ENCODE peak calls at places on chromosome 5, in five cellular contexts. E is retinal pigment epithelial cell, A is sigmoid colon, B is Panc1, F is HCT116. Q is an unnamed sample.

GRCh38 chr5:34656001-34656699 is at the start of gene RAI14:
- DNase-seq in E (no peak), A (peak), B (no peak), F (peak), Q (peak)

GRCh38 chr5:116418016-116418415 is 156.6 kb downstream of the SEMA6A start:
- DNase-seq in E (no peak), A (no peak), B (no peak), F (no peak), Q (no peak)

GRCh38 chr5:56168066-56168478 is 65.1 kb downstream of the ANKRD55 start:
- DNase-seq in E (no peak), A (no peak), B (no peak), F (no peak), Q (no peak)

GRCh38 chr5:39226100-39226451 is 6.7 kb upstream of the FYB1 start:
- DNase-seq in E (peak), A (no peak), B (no peak), F (no peak), Q (no peak)

GRCh38 chr5:6582507-6583048 is 50.3 kb downstream of the NSUN2 start:
- DNase-seq in E (no peak), A (no peak), B (no peak), F (no peak), Q (no peak)

GRCh38 chr5:96651047-96651446 is 11.1 kb upstream of the CAST start:
- DNase-seq in E (no peak), A (no peak), B (no peak), F (no peak), Q (no peak)

GRCh38 chr5:147750065-147750464 is 32.5 kb downstream of the JAKMIP2 start:
- DNase-seq in E (no peak), A (no peak), B (no peak), F (no peak), Q (no peak)

GRCh38 chr5:57495688-57496087 is 13.1 kb upstream of the ACTBL2 start:
- DNase-seq in E (no peak), A (no peak), B (no peak), F (no peak), Q (no peak)

DNA sequence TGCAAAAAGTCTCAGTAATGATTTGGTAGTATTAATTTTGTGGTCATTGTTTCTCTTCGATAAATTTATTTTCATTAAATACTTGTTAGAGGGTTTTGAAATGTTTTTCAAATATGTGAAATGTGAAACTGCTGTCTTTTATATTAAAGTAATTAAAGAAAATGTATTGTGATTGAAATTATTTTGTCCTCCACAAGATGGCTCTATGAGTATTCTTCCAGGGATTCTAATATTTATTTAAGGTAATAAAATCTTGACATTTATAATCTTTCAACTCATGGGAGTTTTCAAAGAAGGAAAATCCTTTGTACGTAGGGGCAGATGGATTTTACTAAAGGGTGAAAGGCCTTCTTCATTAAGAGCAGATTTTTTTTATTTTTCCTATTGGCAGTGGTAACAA is 19.3 kb downstream of the ISOC1 start:
- DNase-seq in E (no peak), A (no peak), B (no peak), F (no peak), Q (no peak)
- TF ChIP-seq CTCF in E (peak), A (no peak), B (peak), F (peak), Q (no peak)

GRCh38 chr5:143687604-143688003 is 124.4 kb upstream of the HMHB1 start:
- DNase-seq in E (no peak), A (no peak), B (no peak), F (no peak), Q (no peak)

GRCh38 chr5:143682788-143683419 is 129.1 kb upstream of the HMHB1 start:
- DNase-seq in E (peak), A (no peak), B (no peak), F (no peak), Q (no peak)

GRCh38 chr5:143683459-143683858 is 128.5 kb upstream of the HMHB1 start:
- DNase-seq in E (no peak), A (no peak), B (peak), F (no peak), Q (no peak)

GRCh38 chr5:143682221-143682620 is 129.7 kb upstream of the HMHB1 start:
- DNase-seq in E (peak), A (no peak), B (no peak), F (no peak), Q (no peak)

GRCh38 chr5:143685416-143685815 is 126.5 kb upstream of the HMHB1 start:
- DNase-seq in E (no peak), A (no peak), B (no peak), F (no peak), Q (no peak)
- TF ChIP-seq CTCF in E (peak), A (no peak), B (peak), F (peak), Q (peak)

DNA sequence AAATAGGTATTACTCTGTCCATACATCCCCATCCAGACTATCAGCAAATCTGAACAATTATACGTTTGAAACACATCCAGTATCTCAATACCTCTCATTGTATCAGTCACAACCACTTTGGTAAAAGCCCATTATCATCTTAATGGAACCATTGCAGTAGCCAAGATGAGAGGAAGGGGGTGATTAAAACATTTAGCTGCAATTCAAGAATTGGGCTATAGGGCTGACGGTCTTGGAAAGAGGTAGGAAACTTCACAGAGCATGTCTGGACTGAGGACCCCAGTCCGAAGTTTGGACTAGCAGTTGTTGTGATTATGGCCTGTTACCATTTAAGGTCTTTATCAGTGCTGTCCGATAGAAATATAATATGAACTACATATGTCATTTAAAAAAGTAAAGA is 8.6 kb downstream of the SLC12A2 start:
- DNase-seq in E (no peak), A (no peak), B (no peak), F (no peak), Q (no peak)
- TF ChIP-seq CTCF in E (no peak), A (no peak), B (no peak), F (no peak), Q (no peak)

GRCh38 chr5:142129447-142129846 is 20.9 kb downstream of the NDFIP1 start:
- DNase-seq in E (no peak), A (no peak), B (no peak), F (no peak), Q (no peak)

GRCh38 chr5:142122116-142122515 is 13.5 kb downstream of the NDFIP1 start:
- DNase-seq in E (no peak), A (no peak), B (no peak), F (no peak), Q (no peak)

GRCh38 chr5:142125378-142125777 is 16.8 kb downstream of the NDFIP1 start:
- DNase-seq in E (no peak), A (no peak), B (no peak), F (no peak), Q (no peak)

GRCh38 chr5:142128675-142129208 is 20.2 kb downstream of the NDFIP1 start:
- DNase-seq in E (no peak), A (no peak), B (no peak), F (no peak), Q (no peak)

GRCh38 chr5:142125963-142126362 is 17.4 kb downstream of the NDFIP1 start:
- DNase-seq in E (no peak), A (no peak), B (no peak), F (no peak), Q (no peak)
- TF ChIP-seq CTCF in E (no peak), A (no peak), B (no peak), F (no peak), Q (no peak)

GRCh38 chr5:53425598-53426516 is 54.6 kb upstream of the FST start:
- DNase-seq in E (no peak), A (no peak), B (no peak), F (peak), Q (peak)
- TF ChIP-seq CTCF in E (peak), A (no peak), B (peak), F (peak), Q (peak)

GRCh38 chr5:143350790-143351603 is 52.5 kb downstream of the NR3C1 start:
- DNase-seq in E (no peak), A (no peak), B (no peak), F (peak), Q (no peak)

GRCh38 chr5:143349127-143349526 is 54.4 kb downstream of the NR3C1 start:
- DNase-seq in E (no peak), A (no peak), B (no peak), F (no peak), Q (no peak)

GRCh38 chr5:143347698-143348344 is 55.7 kb downstream of the NR3C1 start:
- DNase-seq in E (no peak), A (no peak), B (no peak), F (no peak), Q (no peak)

GRCh38 chr5:143352691-143353090 is 50.8 kb downstream of the NR3C1 start:
- DNase-seq in E (no peak), A (no peak), B (no peak), F (no peak), Q (no peak)

GRCh38 chr5:143350341-143350740 is 53.1 kb downstream of the NR3C1 start:
- DNase-seq in E (no peak), A (no peak), B (no peak), F (no peak), Q (no peak)
- TF ChIP-seq CTCF in E (no peak), A (no peak), B (no peak), F (no peak), Q (no peak)

GRCh38 chr5:171226096-171226495 is 83.0 kb upstream of the TLX3 start:
- DNase-seq in E (no peak), A (no peak), B (no peak), F (no peak), Q (no peak)
- TF ChIP-seq CTCF in E (peak), A (no peak), B (peak), F (no peak), Q (no peak)

GRCh38 chr5:166046956-166047355 is 2244.5 kb upstream of the WWC1 start:
- DNase-seq in E (no peak), A (no peak), B (no peak), F (no peak), Q (no peak)
- TF ChIP-seq CTCF in E (no peak), A (no peak), B (no peak), F (no peak), Q (no peak)

GRCh38 chr5:141095263-141095641 is 837 bp downstream of the PCDHB2 start:
- DNase-seq in E (no peak), A (no peak), B (no peak), F (no peak), Q (no peak)

GRCh38 chr5:141101059-141101458 is 786 bp downstream of the PCDHB3 start:
- DNase-seq in E (no peak), A (no peak), B (no peak), F (no peak), Q (no peak)

GRCh38 chr5:141105350-141105749 is 5.1 kb downstream of the PCDHB3 start:
- DNase-seq in E (no peak), A (no peak), B (no peak), F (no peak), Q (no peak)

GRCh38 chr5:141094481-141095262 is at the start of gene PCDHB2:
- DNase-seq in E (no peak), A (no peak), B (no peak), F (no peak), Q (peak)

GRCh38 chr5:141100243-141100805 is at the start of gene PCDHB3:
- DNase-seq in E (no peak), A (no peak), B (no peak), F (peak), Q (no peak)
- TF ChIP-seq CTCF in E (peak), A (no peak), B (peak), F (peak), Q (peak)

GRCh38 chr5:115351356-115352195 is 55.1 kb upstream of the CCDC112 start:
- DNase-seq in E (no peak), A (no peak), B (no peak), F (no peak), Q (no peak)

GRCh38 chr5:115352571-115352970 is 56.1 kb upstream of the CCDC112 start:
- DNase-seq in E (no peak), A (no peak), B (no peak), F (no peak), Q (no peak)

GRCh38 chr5:115350892-115351291 is 54.4 kb upstream of the CCDC112 start:
- DNase-seq in E (no peak), A (no peak), B (no peak), F (no peak), Q (no peak)

GRCh38 chr5:115348175-115348574 is 51.7 kb upstream of the CCDC112 start:
- DNase-seq in E (no peak), A (no peak), B (no peak), F (no peak), Q (no peak)

DNA sequence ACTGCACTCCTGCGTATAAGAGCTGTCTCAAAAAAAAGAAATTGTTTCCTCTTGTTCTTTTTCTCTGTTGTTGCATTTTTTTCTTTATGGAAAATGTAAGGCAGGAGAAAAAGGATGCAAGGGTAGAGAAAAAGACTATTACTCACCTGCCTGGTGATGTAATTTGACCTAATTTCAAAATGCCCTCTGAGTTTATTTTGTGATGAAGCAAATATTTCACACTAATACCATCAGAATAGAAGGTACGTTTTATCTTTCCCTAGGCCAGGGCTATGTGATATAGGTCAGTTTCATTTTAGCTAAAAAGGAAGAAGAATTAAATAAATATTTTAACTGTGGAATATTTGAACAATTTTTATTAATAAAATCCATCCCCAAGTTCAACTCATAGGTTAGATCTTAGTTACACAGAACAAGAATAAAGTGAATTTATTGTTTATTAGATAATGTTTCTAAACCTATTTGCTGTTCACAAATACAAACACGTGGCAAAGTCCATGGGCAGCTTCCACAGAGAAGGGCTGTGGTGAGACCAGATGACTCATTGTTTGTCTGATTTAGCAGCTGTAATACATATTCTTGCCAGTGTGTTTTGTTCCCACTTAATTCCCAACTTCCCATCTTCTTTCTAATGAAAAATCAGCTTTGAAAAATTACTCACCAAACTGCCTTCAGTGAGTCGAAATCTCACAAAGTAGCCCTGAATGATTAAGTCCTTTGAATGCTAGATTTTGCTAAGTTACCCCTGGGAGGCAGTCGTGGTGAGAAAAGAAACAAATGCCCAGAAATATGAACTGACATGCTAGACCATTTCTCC is 52.8 kb upstream of the CCDC112 start:
- DNase-seq in E (peak), A (no peak), B (peak), F (peak), Q (no peak)
- TF ChIP-seq CTCF in E (peak), A (no peak), B (no peak), F (no peak), Q (no peak)